ENCODE peak calls at places on chromosomes 6 and 20, in five cellular contexts. B, F, S, D and N are unnamed samples.

GRCh38 chr6:150527100-150527499 is 72.6 kb upstream of the PLEKHG1 start:
- DNase-seq in B (no peak), F (peak; percentile 57), S (no peak), D (no peak), N (peak; percentile 24)

GRCh38 chr20:38523697-38524096 is 51.1 kb downstream of the RALGAPB start:
- DNase-seq in B (no peak), F (peak; percentile 24), S (no peak), D (no peak), N (peak; percentile 58)

GRCh38 chr6:161890133-161890833 is 616.4 kb upstream of the AGPAT4 start:
- DNase-seq in B (no peak), F (no peak), S (no peak), D (no peak), N (no peak)

GRCh38 chr20:57621426-57622200 is 1.4 kb upstream of the ZBP1 start:
- DNase-seq in B (peak; percentile 52), F (no peak), S (no peak), D (no peak), N (no peak)

GRCh38 chr6:30875244-30876038 is 8.9 kb upstream of the DDR1 start:
- DNase-seq in B (peak; percentile 85), F (no peak), S (no peak), D (no peak), N (no peak)

GRCh38 chr6:5457036-5457435 is 195.7 kb downstream of the FARS2 start:
- DNase-seq in B (no peak), F (no peak), S (no peak), D (no peak), N (peak; percentile 29)

GRCh38 chr20:59662856-59663512 is 58.6 kb downstream of the PHACTR3 start:
- DNase-seq in B (no peak), F (no peak), S (no peak), D (no peak), N (no peak)

GRCh38 chr6:161985911-161986310 is 712.0 kb upstream of the AGPAT4 start:
- DNase-seq in B (no peak), F (no peak), S (no peak), D (no peak), N (no peak)

GRCh38 chr6:31094389-31094881 is 17.9 kb downstream of the C6orf15 start:
- DNase-seq in B (no peak), F (no peak), S (peak; percentile 48), D (no peak), N (peak; percentile 48)

GRCh38 chr20:59004763-59005522 is 2.1 kb downstream of the CTSZ start:
- DNase-seq in B (peak; percentile 90), F (no peak), S (peak; percentile 86), D (peak; percentile 91), N (no peak)

GRCh38 chr20:59403962-59404314 is 103.5 kb downstream of the EDN3 start:
- DNase-seq in B (no peak), F (no peak), S (no peak), D (no peak), N (no peak)

GRCh38 chr6:127550403-127550802 is 26.6 kb upstream of the C6orf58 start:
- DNase-seq in B (no peak), F (peak; percentile 44), S (no peak), D (no peak), N (peak; percentile 43)

GRCh38 chr20:43809206-43809819 is 82.5 kb upstream of the GTSF1L start:
- DNase-seq in B (no peak), F (no peak), S (peak; percentile 3), D (no peak), N (no peak)

GRCh38 chr6:122284848-122285247 is 114.6 kb upstream of the HSF2 start:
- DNase-seq in B (no peak), F (no peak), S (no peak), D (no peak), N (no peak)

GRCh38 chr20:59958626-59959025 is 403 bp downstream of the CDH26 start:
- DNase-seq in B (no peak), F (no peak), S (no peak), D (no peak), N (no peak)

GRCh38 chr6:157066781-157067491 is 256.4 kb downstream of the TMEM242 start:
- DNase-seq in B (no peak), F (no peak), S (no peak), D (no peak), N (peak; percentile 18)

GRCh38 chr6:57434944-57435343 is 117.5 kb downstream of the PRIM2 start:
- DNase-seq in B (no peak), F (no peak), S (no peak), D (no peak), N (no peak)

GRCh38 chr20:34891166-34892062 is 15.0 kb downstream of the ACSS2 start:
- DNase-seq in B (no peak), F (peak; percentile 69), S (no peak), D (peak; percentile 29), N (peak; percentile 80)

GRCh38 chr20:18436847-18437246 is 30.0 kb downstream of the DZANK1 start:
- DNase-seq in B (no peak), F (no peak), S (peak; percentile 31), D (no peak), N (no peak)

GRCh38 chr6:105519954-105520353 is 117.1 kb upstream of the PREP start:
- DNase-seq in B (no peak), F (no peak), S (no peak), D (no peak), N (no peak)

GRCh38 chr6:156963712-156964700 is 186.8 kb downstream of the ARID1B start:
- DNase-seq in B (no peak), F (peak; percentile 85), S (peak; percentile 34), D (peak; percentile 46), N (peak; percentile 65)

GRCh38 chr6:144477396-144477795 is 192.3 kb downstream of the UTRN start:
- DNase-seq in B (no peak), F (peak; percentile 28), S (no peak), D (no peak), N (no peak)

GRCh38 chr6:33000053-33000452 is 9.3 kb downstream of the HLA-DOA start:
- DNase-seq in B (no peak), F (no peak), S (peak; percentile 77), D (no peak), N (peak; percentile 40)

GRCh38 chr6:33905081-33905609 is 101.3 kb upstream of the MLN start:
- DNase-seq in B (no peak), F (no peak), S (no peak), D (no peak), N (no peak)

GRCh38 chr6:107658920-107659879 is 164.9 kb downstream of the SCML4 start:
- DNase-seq in B (no peak), F (no peak), S (peak; percentile 67), D (peak; percentile 57), N (no peak)

GRCh38 chr6:107656883-107657282 is 167.0 kb downstream of the SOBP start:
- DNase-seq in B (no peak), F (no peak), S (peak; percentile 73), D (no peak), N (no peak)

GRCh38 chr6:107657373-107657754 is 166.7 kb downstream of the SCML4 start:
- DNase-seq in B (no peak), F (no peak), S (peak; percentile 24), D (peak; percentile 57), N (no peak)

GRCh38 chr6:107656381-107656780 is 166.5 kb downstream of the SOBP start:
- DNase-seq in B (no peak), F (peak; percentile 28), S (peak; percentile 57), D (no peak), N (peak; percentile 11)

GRCh38 chr6:107657755-107658461 is 166.2 kb downstream of the SCML4 start:
- DNase-seq in B (no peak), F (peak; percentile 53), S (peak; percentile 99), D (peak; percentile 91), N (peak; percentile 54)
- TF ChIP-seq CTCF in B (no peak), F (peak; percentile 29), S (no peak), D (peak; percentile 11), N (no peak)

DNA sequence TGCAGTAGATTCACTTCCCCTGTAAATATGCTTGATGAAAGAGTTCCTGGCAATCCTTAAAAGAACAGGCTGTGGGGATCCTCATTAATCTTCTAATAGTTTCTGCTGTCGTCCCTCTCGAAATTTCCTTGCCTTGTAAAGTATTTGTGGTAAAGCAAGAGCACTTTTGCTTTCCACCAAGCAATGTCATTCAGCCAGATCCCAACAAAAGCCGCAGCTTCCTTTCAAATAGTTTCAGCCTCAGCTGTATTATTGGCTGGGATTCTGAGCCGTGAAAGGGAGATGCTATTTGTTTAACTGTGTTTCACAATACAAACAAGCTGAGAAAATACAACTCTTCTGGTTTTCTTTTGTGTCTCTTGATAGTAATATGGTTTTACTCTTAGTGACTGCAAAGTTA is 48.9 kb upstream of the EPHA7 start:
- DNase-seq in B (no peak), F (no peak), S (no peak), D (no peak), N (peak; percentile 43)
- H3K4me3 ChIP-seq in B (no peak overlapping the region), F (no peak overlapping the region), S (no peak overlapping the region), D (no peak overlapping the region), N (no peak overlapping the region)

GRCh38 chr6:41634657-41635056 is 3.6 kb upstream of the MDFI start:
- DNase-seq in B (no peak), F (peak; percentile 24), S (no peak), D (no peak), N (peak; percentile 74)
- TF ChIP-seq CTCF in B (no peak), F (no peak), S (no peak), D (no peak), N (no peak)

GRCh38 chr6:97440590-97441176 is 157.7 kb upstream of the MMS22L start:
- DNase-seq in B (no peak), F (peak; percentile 7), S (peak; percentile 2), D (no peak), N (peak; percentile 44)
- H3K4me3 ChIP-seq in B (no peak overlapping the region), F (no peak overlapping the region), S (no peak overlapping the region), D (no peak overlapping the region), N (no peak overlapping the region)

GRCh38 chr20:347640-348484 is 951 bp downstream of the NRSN2 start:
- DNase-seq in B (peak; percentile 97), F (peak; percentile 97), S (peak; percentile 56), D (peak; percentile 92), N (peak; percentile 96)
- TF ChIP-seq CTCF in B (no peak), F (no peak), S (no peak), D (no peak), N (no peak)

GRCh38 chr20:31740208-31740607 is 1.1 kb downstream of the TPX2 start:
- DNase-seq in B (no peak), F (peak; percentile 67), S (peak; percentile 43), D (peak; percentile 34), N (peak; percentile 58)
- H3K4me3 ChIP-seq in B (no peak overlapping the region), F (peak overlapping the region; percentile 98), S (peak overlapping the region; percentile 77), D (peak overlapping the region; percentile 87), N (peak overlapping the region; percentile 95)

DNA sequence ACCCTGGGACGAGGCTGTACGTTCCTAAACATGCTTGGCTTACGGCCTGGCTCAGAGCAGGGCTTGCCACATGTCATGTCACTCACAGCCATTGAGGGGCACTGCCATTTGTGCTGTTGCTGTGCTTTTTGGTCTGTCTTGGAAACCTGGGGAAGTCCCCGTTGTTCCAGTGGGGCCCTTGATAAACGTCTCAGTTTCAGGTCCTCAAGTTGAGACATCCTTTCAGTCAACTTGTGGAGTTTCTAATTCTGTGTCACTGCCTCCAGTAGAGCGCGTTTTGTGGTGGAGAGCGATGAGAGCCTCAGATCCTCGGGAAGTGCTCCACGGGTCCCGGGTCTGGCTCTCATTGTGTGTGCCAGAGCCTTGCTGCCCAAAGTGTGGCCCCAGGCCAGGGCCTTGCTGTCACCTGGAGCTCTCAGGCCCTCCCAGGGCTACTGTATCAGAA is 43.0 kb upstream of the CCR6 start:
- DNase-seq in B (no peak), F (no peak), S (peak; percentile 87), D (peak; percentile 76), N (no peak)
- TF ChIP-seq CTCF in B (no peak), F (no peak), S (peak; percentile 82), D (peak; percentile 70), N (no peak)